ENCODE peak calls at places on chromosomes 5 and 9, in four cellular contexts. I, Y, H and V are unnamed samples.

GRCh38 chr9:33881635-33882034 is 64.7 kb downstream of the UBE2R2 start:
- DNase-seq in Y (no peak), I (peak; percentile 79), H (no peak), V (no peak)

GRCh38 chr5:159310492-159310891 is 19.8 kb downstream of the IL12B start:
- DNase-seq in H (no peak), Y (no peak), I (peak; percentile 51), V (no peak)

GRCh38 chr9:101093620-101094019 is 65.1 kb downstream of the PLPPR1 start:
- DNase-seq in H (no peak), I (peak; percentile 52), Y (no peak), V (no peak)

GRCh38 chr5:164153469-164154172 is 648.2 kb downstream of the MAT2B start:
- DNase-seq in Y (no peak), H (no peak), I (peak; percentile 58), V (no peak)

GRCh38 chr9:95138474-95138873 is 179.0 kb downstream of the FANCC start:
- DNase-seq in I (peak; percentile 51), H (no peak), Y (no peak), V (peak; percentile 96)

GRCh38 chr9:135814421-135814820 is 92.9 kb downstream of the CAMSAP1 start:
- DNase-seq in I (no peak), H (no peak), Y (peak; percentile 72), V (no peak)

GRCh38 chr9:106857811-106858470 is 5.0 kb upstream of the ZNF462 start:
- DNase-seq in H (no peak), I (no peak), Y (no peak), V (no peak)

GRCh38 chr5:148740966-148741742 is 85.3 kb upstream of the ADRB2 start:
- DNase-seq in H (no peak), I (peak; percentile 53), Y (no peak), V (no peak)

GRCh38 chr9:112757300-112757883 is 6.8 kb downstream of the SNX30 start:
- DNase-seq in H (no peak), Y (no peak), I (peak; percentile 41), V (no peak)

GRCh38 chr5:88452820-88453219 is 184.2 kb upstream of the TMEM161B start:
- DNase-seq in H (no peak), Y (no peak), I (peak; percentile 17), V (no peak)

GRCh38 chr9:28289732-28290131 is 716.5 kb upstream of the C9orf72 start:
- DNase-seq in H (no peak), Y (no peak), I (no peak), V (no peak)

GRCh38 chr5:140417235-140417634 is 15.6 kb downstream of the ANKHD1 start:
- DNase-seq in H (no peak), I (no peak), Y (no peak), V (no peak)

GRCh38 chr9:131397100-131397790 is 3.4 kb downstream of the PRRC2B start:
- DNase-seq in I (peak; percentile 70), Y (no peak), H (no peak), V (no peak)

GRCh38 chr5:149731332-149731616 is 1.2 kb downstream of the PPARGC1B start:
- DNase-seq in H (no peak), I (no peak), Y (no peak), V (no peak)

GRCh38 chr5:154002093-154002492 is 36.6 kb downstream of the FAM114A2 start:
- DNase-seq in Y (no peak), I (peak; percentile 35), H (no peak), V (no peak)

GRCh38 chr5:154737667-154738320 is 17.4 kb upstream of the LARP1 start:
- DNase-seq in Y (no peak), H (no peak), I (peak; percentile 18), V (no peak)